ENCODE peak calls at places on chromosomes 2 and 18, in five cellular contexts. One of them, this sample, is unnamed.

GRCh38 chr18:30967701-30968100 is 74.8 kb downstream of the DSC3 start:
- DNase-seq in HCT116: no peak
- DNase-seq in K562: no peak
- DNase-seq in HepG2: no peak
- DNase-seq in H1: no peak
- DNase-seq in this sample: no peak

GRCh38 chr2:111119004-111119846 is 1.5 kb upstream of the BCL2L11 start:
- DNase-seq in HCT116: no peak
- DNase-seq in K562: no peak
- DNase-seq in HepG2: no peak
- DNase-seq in H1: peak
- DNase-seq in this sample: no peak

GRCh38 chr2:231673348-231673770 is 35.0 kb upstream of the PTMA start:
- DNase-seq in HCT116: peak
- DNase-seq in K562: peak
- DNase-seq in HepG2: peak
- DNase-seq in H1: peak
- DNase-seq in this sample: no peak

GRCh38 chr2:26649992-26650712 is 9.0 kb upstream of the CIB4 start:
- DNase-seq in HCT116: no peak
- DNase-seq in K562: no peak
- DNase-seq in HepG2: no peak
- DNase-seq in H1: no peak
- DNase-seq in this sample: no peak

GRCh38 chr2:187003038-187003543 is 154.1 kb upstream of the ZSWIM2 start:
- DNase-seq in HCT116: no peak
- DNase-seq in K562: peak
- DNase-seq in HepG2: no peak
- DNase-seq in H1: no peak
- DNase-seq in this sample: no peak

GRCh38 chr18:22176622-22177495 is 7.5 kb downstream of the GATA6 start:
- DNase-seq in HCT116: no peak
- DNase-seq in K562: no peak
- DNase-seq in HepG2: no peak
- DNase-seq in H1: peak
- DNase-seq in this sample: no peak

GRCh38 chr2:100820346-100821254 is 661 bp downstream of the NPAS2 start:
- DNase-seq in HCT116: no peak
- DNase-seq in K562: no peak
- DNase-seq in HepG2: no peak
- DNase-seq in H1: peak
- DNase-seq in this sample: no peak

GRCh38 chr18:12639990-12640880 is 17.7 kb downstream of the SPIRE1 start:
- DNase-seq in HCT116: no peak
- DNase-seq in K562: no peak
- DNase-seq in HepG2: peak
- DNase-seq in H1: no peak
- DNase-seq in this sample: no peak

GRCh38 chr18:25247725-25248124 is 104.2 kb downstream of the ZNF521 start:
- DNase-seq in HCT116: no peak
- DNase-seq in K562: no peak
- DNase-seq in HepG2: no peak
- DNase-seq in H1: no peak
- DNase-seq in this sample: no peak

GRCh38 chr2:32011566-32011960 is 755 bp upstream of the MEMO1 start:
- DNase-seq in HCT116: no peak
- DNase-seq in K562: no peak
- DNase-seq in HepG2: no peak
- DNase-seq in H1: peak
- DNase-seq in this sample: no peak

GRCh38 chr2:160418853-160419252 is 74.8 kb downstream of the RBMS1 start:
- DNase-seq in HCT116: no peak
- DNase-seq in K562: no peak
- DNase-seq in HepG2: no peak
- DNase-seq in H1: no peak
- DNase-seq in this sample: no peak

GRCh38 chr2:15142069-15142689 is 419.0 kb downstream of the NBAS start:
- DNase-seq in HCT116: no peak
- DNase-seq in K562: no peak
- DNase-seq in HepG2: peak
- DNase-seq in H1: no peak
- DNase-seq in this sample: peak

GRCh38 chr2:67974564-67975430 is 88.0 kb downstream of the C1D start:
- DNase-seq in HCT116: no peak
- DNase-seq in K562: no peak
- DNase-seq in HepG2: no peak
- DNase-seq in H1: no peak
- DNase-seq in this sample: no peak
- TF ChIP-seq RAD21 in HCT116: no peak
- TF ChIP-seq RAD21 in K562: no peak
- TF ChIP-seq RAD21 in HepG2: no peak
- TF ChIP-seq RAD21 in H1: no peak
- TF ChIP-seq RAD21 in this sample: no peak

GRCh38 chr18:48136544-48137353 is 206.3 kb upstream of the SMAD2 start:
- DNase-seq in HCT116: no peak
- DNase-seq in K562: peak
- DNase-seq in HepG2: no peak
- DNase-seq in H1: peak
- DNase-seq in this sample: no peak
- TF ChIP-seq EZH2 in HCT116: no peak
- TF ChIP-seq EZH2 in K562: no peak
- TF ChIP-seq EZH2 in HepG2: peak
- TF ChIP-seq EZH2 in H1: peak
- TF ChIP-seq EZH2 in this sample: no peak

DNA sequence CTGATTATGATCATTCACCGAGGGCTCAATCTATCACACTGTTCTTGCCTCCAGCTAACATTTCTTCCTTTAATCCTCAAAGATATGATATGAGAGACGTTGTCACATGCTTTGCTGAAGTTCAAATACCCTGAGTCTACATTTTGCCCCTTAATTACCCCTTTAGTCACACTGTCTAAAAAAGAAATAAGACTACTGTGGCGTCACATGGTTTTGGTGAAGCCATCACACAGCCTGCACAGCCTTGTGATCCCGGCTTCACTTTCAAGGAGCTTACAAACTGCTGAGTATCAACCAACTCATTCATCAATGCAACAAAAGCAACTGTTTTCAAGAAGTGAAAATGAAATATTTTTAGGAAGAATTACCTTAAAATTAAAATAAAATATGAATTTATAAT is 31.9 kb upstream of the SOCS6 start:
- DNase-seq in HCT116: no peak
- DNase-seq in K562: no peak
- DNase-seq in HepG2: no peak
- DNase-seq in H1: no peak
- DNase-seq in this sample: no peak
- TF ChIP-seq RAD21 in HCT116: no peak
- TF ChIP-seq RAD21 in K562: no peak
- TF ChIP-seq RAD21 in HepG2: no peak
- TF ChIP-seq RAD21 in H1: no peak
- TF ChIP-seq RAD21 in this sample: no peak

DNA sequence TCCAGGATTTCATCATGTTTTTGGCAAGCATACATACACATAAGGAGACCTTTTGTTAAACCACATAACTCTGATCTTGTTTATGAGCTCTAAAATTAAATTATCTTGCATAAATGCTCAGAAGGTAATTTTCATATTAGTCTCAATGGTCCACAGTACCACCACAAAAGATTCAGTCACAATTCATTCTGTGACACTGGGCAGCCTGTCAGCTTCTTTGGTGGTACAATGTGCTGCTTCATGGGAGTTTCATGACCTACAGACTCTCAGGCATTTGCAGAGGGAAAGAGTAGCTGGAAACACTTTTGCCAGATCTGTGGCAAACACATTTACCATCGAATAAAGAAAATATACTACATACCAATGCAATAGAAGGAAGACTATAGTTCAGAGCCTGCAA is 51.3 kb upstream of the ZNF397 start:
- DNase-seq in HCT116: no peak
- DNase-seq in K562: no peak
- DNase-seq in HepG2: no peak
- DNase-seq in H1: no peak
- DNase-seq in this sample: no peak
- TF ChIP-seq EZH2 in HCT116: no peak
- TF ChIP-seq EZH2 in K562: no peak
- TF ChIP-seq EZH2 in HepG2: no peak
- TF ChIP-seq EZH2 in H1: no peak
- TF ChIP-seq EZH2 in this sample: no peak

DNA sequence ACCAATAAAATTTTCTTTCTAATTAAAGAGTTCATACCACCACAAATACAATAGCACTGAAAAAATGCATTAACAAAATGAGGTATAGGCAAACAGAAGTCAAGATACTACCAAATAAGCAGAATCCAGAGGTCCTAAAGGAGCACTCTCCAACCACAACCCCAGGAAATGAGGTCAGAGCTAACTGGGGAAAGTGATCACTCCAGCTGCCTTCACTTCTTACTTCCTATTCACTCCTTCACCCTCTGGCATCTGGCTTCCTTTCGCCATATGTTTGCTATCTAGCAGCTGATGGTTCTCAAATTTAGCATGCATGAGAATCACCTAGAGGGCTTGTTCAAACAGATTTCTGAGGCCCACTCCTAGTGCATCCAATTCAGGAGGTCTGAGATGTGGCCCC is 212.6 kb upstream of the ACVR2A start:
- DNase-seq in HCT116: no peak
- DNase-seq in K562: no peak
- DNase-seq in HepG2: no peak
- DNase-seq in H1: no peak
- DNase-seq in this sample: no peak
- TF ChIP-seq RAD21 in HCT116: no peak
- TF ChIP-seq RAD21 in K562: no peak
- TF ChIP-seq RAD21 in HepG2: no peak
- TF ChIP-seq RAD21 in H1: no peak
- TF ChIP-seq RAD21 in this sample: no peak

GRCh38 chr2:128284037-128284441 is 34.6 kb downstream of the HS6ST1 start:
- DNase-seq in HCT116: no peak
- DNase-seq in K562: no peak
- DNase-seq in HepG2: no peak
- DNase-seq in H1: no peak
- DNase-seq in this sample: no peak

GRCh38 chr2:128286011-128286721 is 32.5 kb downstream of the HS6ST1 start:
- DNase-seq in HCT116: no peak
- DNase-seq in K562: no peak
- DNase-seq in HepG2: no peak
- DNase-seq in H1: no peak
- DNase-seq in this sample: no peak

GRCh38 chr2:128284841-128285240 is 33.8 kb downstream of the HS6ST1 start:
- DNase-seq in HCT116: no peak
- DNase-seq in K562: no peak
- DNase-seq in HepG2: no peak
- DNase-seq in H1: no peak
- DNase-seq in this sample: no peak

GRCh38 chr2:128286905-128287779 is 31.5 kb downstream of the HS6ST1 start:
- DNase-seq in HCT116: no peak
- DNase-seq in K562: no peak
- DNase-seq in HepG2: no peak
- DNase-seq in H1: no peak
- DNase-seq in this sample: no peak

DNA sequence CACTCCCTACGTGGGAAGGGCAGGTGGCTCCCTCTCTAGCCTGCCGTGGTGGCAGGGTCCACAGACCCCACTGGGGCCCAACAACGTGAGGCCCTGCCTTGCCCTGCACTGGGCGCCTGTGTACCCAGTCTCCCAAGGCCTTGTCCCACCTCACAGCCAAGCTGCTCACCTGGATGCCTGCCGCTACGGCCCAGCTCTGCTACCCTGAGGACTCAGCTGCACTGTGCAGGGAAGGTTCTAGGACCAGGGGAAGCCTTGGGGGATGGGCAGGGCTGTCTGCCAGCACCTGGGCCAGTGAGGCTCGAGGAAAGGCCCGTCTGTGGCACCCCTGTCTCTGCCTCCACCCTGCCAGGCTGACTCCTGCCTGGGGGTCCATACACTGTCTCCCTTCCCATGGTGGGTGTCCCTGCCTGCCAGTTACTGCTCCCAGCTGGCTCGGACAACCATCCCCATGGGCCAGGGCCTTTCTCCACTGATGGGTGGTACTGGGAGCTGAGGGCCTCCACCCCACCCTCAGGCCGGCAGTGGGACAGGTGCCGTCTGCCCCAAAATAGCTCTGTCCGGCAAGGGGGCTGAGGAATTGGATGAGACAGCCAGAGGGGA is 33.2 kb downstream of the HS6ST1 start:
- DNase-seq in HCT116: no peak
- DNase-seq in K562: no peak
- DNase-seq in HepG2: no peak
- DNase-seq in H1: no peak
- DNase-seq in this sample: no peak
- TF ChIP-seq EZH2 in HCT116: no peak
- TF ChIP-seq EZH2 in K562: no peak
- TF ChIP-seq EZH2 in HepG2: no peak
- TF ChIP-seq EZH2 in H1: no peak
- TF ChIP-seq EZH2 in this sample: no peak

DNA sequence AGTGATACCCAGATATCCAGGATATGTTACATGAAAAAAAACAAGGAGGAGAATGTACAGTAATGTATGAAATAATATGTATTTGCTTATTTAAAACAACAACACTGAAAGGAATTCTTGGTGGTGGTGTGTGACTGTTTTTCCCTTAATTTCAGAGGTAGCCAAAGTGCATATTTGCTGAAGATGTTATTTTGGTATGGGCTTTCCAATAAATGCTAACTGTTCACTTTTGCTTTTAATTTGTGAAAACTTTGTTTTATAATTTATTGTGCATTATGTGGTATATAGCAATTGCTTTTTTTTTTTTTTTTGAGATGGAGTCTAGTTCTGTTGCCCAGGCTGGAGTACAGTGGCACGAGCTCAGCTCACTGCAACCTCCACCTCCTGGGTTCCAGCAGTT is 7.6 kb downstream of the CCNYL1 start:
- DNase-seq in HCT116: no peak
- DNase-seq in K562: no peak
- DNase-seq in HepG2: no peak
- DNase-seq in H1: no peak
- DNase-seq in this sample: no peak
- TF ChIP-seq RAD21 in HCT116: no peak
- TF ChIP-seq RAD21 in K562: no peak
- TF ChIP-seq RAD21 in HepG2: no peak
- TF ChIP-seq RAD21 in H1: no peak
- TF ChIP-seq RAD21 in this sample: no peak

This sample was measured in GM12878.